ENCODE peak calls at places on chromosome 2, in nine cellular contexts. I is lower lobe of right lung; N is EH; X is stimulated activated CD4-positive, alpha-beta T cell treated with anti-CD3 and anti-CD28 coated beads, TNF-alpha, amount 100 ng/mL, for 4 hours; A is ACHN; D is HuH-7.5; P is upper lobe of left lung; C is B cell; E is HT-29. L is an unnamed sample.

GRCh38 chr2:231514951-231515297 is 15.3 kb downstream of the NMUR1 start:
- DNase-seq in I (no peak), N (peak; percentile 22), X (no peak), A (no peak), D (no peak), P (no peak), C (no peak), E (no peak), L (no peak)

GRCh38 chr2:54641988-54642387 is 81.5 kb upstream of the EML6 start:
- DNase-seq in I (no peak), N (no peak), X (no peak), A (no peak), D (no peak), P (no peak), C (no peak), E (no peak), L (peak; percentile 70)

GRCh38 chr2:85840091-85840490 is 48.7 kb downstream of the ST3GAL5 start:
- DNase-seq in I (no peak), N (no peak), X (no peak), A (no peak), D (no peak), P (no peak), C (no peak), E (no peak), L (no peak)

GRCh38 chr2:128754246-128754724 is 435.6 kb upstream of the HS6ST1 start:
- DNase-seq in I (no peak), N (peak; percentile 11), X (no peak), A (no peak), D (no peak), P (no peak), C (peak; percentile 54), E (no peak), L (peak; percentile 77)

GRCh38 chr2:69242651-69243051 is 144.4 kb downstream of the GFPT1 start:
- DNase-seq in I (no peak), N (peak; percentile 96), X (no peak), A (no peak), D (no peak), P (no peak), C (no peak), E (no peak), L (no peak)

GRCh38 chr2:239151201-239152131 is 249.4 kb downstream of the HDAC4 start:
- DNase-seq in I (peak; percentile 32), N (peak; percentile 14), X (no peak), A (no peak), D (no peak), P (no peak), C (no peak), E (no peak), L (no peak)

GRCh38 chr2:37324536-37324785 is 172 bp downstream of the PRKD3 start:
- DNase-seq in I (peak; percentile 90), N (peak; percentile 78), X (peak; percentile 47), A (peak; percentile 83), D (no peak), P (no peak), C (no peak), E (peak; percentile 68), L (peak; percentile 91)

GRCh38 chr2:27943138-27943537 is 52.6 kb downstream of the BABAM2 start:
- DNase-seq in I (no peak), N (no peak), X (no peak), A (no peak), D (no peak), P (no peak), C (no peak), E (no peak), L (no peak)

GRCh38 chr2:71426721-71427120 is 26.6 kb upstream of the DYSF start:
- DNase-seq in I (no peak), N (no peak), X (no peak), A (no peak), D (no peak), P (no peak), C (no peak), E (no peak), L (no peak)